ENCODE peak calls at places on chromosomes 2 and 18, in nine cellular contexts. One of them, this sample, is unnamed.

GRCh38 chr2:41939410-41939775 is 108.4 kb upstream of the PKDCC start:
- DNase-seq in Jurkat, Clone E6-1: no peak
- DNase-seq in dorsolateral prefrontal cortex: no peak
- DNase-seq in pancreas: no peak
- DNase-seq in activated naive CD8-positive, alpha-beta T cell treated with anti-CD3 and anti-CD28 coated beads, Interleukin-2, amount 50 U/mL, for 24 hours: no peak
- DNase-seq in brain pericyte: no peak
- DNase-seq in stimulated activated CD4-positive, alpha-beta T cell treated with anti-CD3 and anti-CD28 coated beads, Interleukin-1b, Interleukin-23, amount 100 ng/mL, for 24 hours: no peak
- DNase-seq in HTR-8/SVneo: no peak
- DNase-seq in neural crest cell: no peak
- DNase-seq in this sample: no peak

GRCh38 chr2:112784199-112785189 is at the start of gene IL1A:
- DNase-seq in Jurkat, Clone E6-1: no peak
- DNase-seq in dorsolateral prefrontal cortex: no peak
- DNase-seq in pancreas: no peak
- DNase-seq in activated naive CD8-positive, alpha-beta T cell treated with anti-CD3 and anti-CD28 coated beads, Interleukin-2, amount 50 U/mL, for 24 hours: no peak
- DNase-seq in brain pericyte: no peak
- DNase-seq in stimulated activated CD4-positive, alpha-beta T cell treated with anti-CD3 and anti-CD28 coated beads, Interleukin-1b, Interleukin-23, amount 100 ng/mL, for 24 hours: no peak
- DNase-seq in HTR-8/SVneo: no peak
- DNase-seq in neural crest cell: no peak
- DNase-seq in this sample: peak

GRCh38 chr2:72998234-72998651 is 73.3 kb downstream of the SFXN5 start:
- DNase-seq in Jurkat, Clone E6-1: no peak
- DNase-seq in dorsolateral prefrontal cortex: no peak
- DNase-seq in pancreas: no peak
- DNase-seq in activated naive CD8-positive, alpha-beta T cell treated with anti-CD3 and anti-CD28 coated beads, Interleukin-2, amount 50 U/mL, for 24 hours: no peak
- DNase-seq in brain pericyte: no peak
- DNase-seq in stimulated activated CD4-positive, alpha-beta T cell treated with anti-CD3 and anti-CD28 coated beads, Interleukin-1b, Interleukin-23, amount 100 ng/mL, for 24 hours: no peak
- DNase-seq in HTR-8/SVneo: no peak
- DNase-seq in neural crest cell: no peak
- DNase-seq in this sample: no peak

GRCh38 chr2:105796131-105796638 is 51.5 kb downstream of the NCK2 start:
- DNase-seq in Jurkat, Clone E6-1: peak
- DNase-seq in dorsolateral prefrontal cortex: no peak
- DNase-seq in pancreas: no peak
- DNase-seq in activated naive CD8-positive, alpha-beta T cell treated with anti-CD3 and anti-CD28 coated beads, Interleukin-2, amount 50 U/mL, for 24 hours: no peak
- DNase-seq in brain pericyte: no peak
- DNase-seq in stimulated activated CD4-positive, alpha-beta T cell treated with anti-CD3 and anti-CD28 coated beads, Interleukin-1b, Interleukin-23, amount 100 ng/mL, for 24 hours: no peak
- DNase-seq in HTR-8/SVneo: no peak
- DNase-seq in neural crest cell: no peak
- DNase-seq in this sample: no peak

GRCh38 chr2:170928036-170928823 is 823 bp upstream of the GORASP2 start:
- DNase-seq in Jurkat, Clone E6-1: no peak
- DNase-seq in dorsolateral prefrontal cortex: no peak
- DNase-seq in pancreas: peak
- DNase-seq in activated naive CD8-positive, alpha-beta T cell treated with anti-CD3 and anti-CD28 coated beads, Interleukin-2, amount 50 U/mL, for 24 hours: peak
- DNase-seq in brain pericyte: no peak
- DNase-seq in stimulated activated CD4-positive, alpha-beta T cell treated with anti-CD3 and anti-CD28 coated beads, Interleukin-1b, Interleukin-23, amount 100 ng/mL, for 24 hours: no peak
- DNase-seq in HTR-8/SVneo: peak
- DNase-seq in neural crest cell: no peak
- DNase-seq in this sample: no peak

GRCh38 chr18:35478520-35479435 is 19.0 kb downstream of the INO80C start:
- DNase-seq in Jurkat, Clone E6-1: no peak
- DNase-seq in dorsolateral prefrontal cortex: no peak
- DNase-seq in pancreas: no peak
- DNase-seq in activated naive CD8-positive, alpha-beta T cell treated with anti-CD3 and anti-CD28 coated beads, Interleukin-2, amount 50 U/mL, for 24 hours: peak
- DNase-seq in brain pericyte: peak
- DNase-seq in stimulated activated CD4-positive, alpha-beta T cell treated with anti-CD3 and anti-CD28 coated beads, Interleukin-1b, Interleukin-23, amount 100 ng/mL, for 24 hours: peak
- DNase-seq in HTR-8/SVneo: peak
- DNase-seq in neural crest cell: no peak
- DNase-seq in this sample: peak

GRCh38 chr2:40318931-40319330 is 133.0 kb downstream of the SLC8A1 start:
- DNase-seq in Jurkat, Clone E6-1: no peak
- DNase-seq in dorsolateral prefrontal cortex: no peak
- DNase-seq in pancreas: no peak
- DNase-seq in activated naive CD8-positive, alpha-beta T cell treated with anti-CD3 and anti-CD28 coated beads, Interleukin-2, amount 50 U/mL, for 24 hours: no peak
- DNase-seq in brain pericyte: no peak
- DNase-seq in stimulated activated CD4-positive, alpha-beta T cell treated with anti-CD3 and anti-CD28 coated beads, Interleukin-1b, Interleukin-23, amount 100 ng/mL, for 24 hours: no peak
- DNase-seq in HTR-8/SVneo: no peak
- DNase-seq in neural crest cell: no peak
- DNase-seq in this sample: no peak

GRCh38 chr2:143685439-143686078 is 556.3 kb downstream of the ARHGAP15 start:
- DNase-seq in Jurkat, Clone E6-1: no peak
- DNase-seq in dorsolateral prefrontal cortex: no peak
- DNase-seq in pancreas: no peak
- DNase-seq in activated naive CD8-positive, alpha-beta T cell treated with anti-CD3 and anti-CD28 coated beads, Interleukin-2, amount 50 U/mL, for 24 hours: no peak
- DNase-seq in brain pericyte: no peak
- DNase-seq in stimulated activated CD4-positive, alpha-beta T cell treated with anti-CD3 and anti-CD28 coated beads, Interleukin-1b, Interleukin-23, amount 100 ng/mL, for 24 hours: no peak
- DNase-seq in HTR-8/SVneo: no peak
- DNase-seq in neural crest cell: no peak
- DNase-seq in this sample: no peak

GRCh38 chr2:228318218-228318617 is 136.7 kb upstream of the SPHKAP start:
- DNase-seq in Jurkat, Clone E6-1: peak
- DNase-seq in dorsolateral prefrontal cortex: no peak
- DNase-seq in pancreas: peak
- DNase-seq in activated naive CD8-positive, alpha-beta T cell treated with anti-CD3 and anti-CD28 coated beads, Interleukin-2, amount 50 U/mL, for 24 hours: no peak
- DNase-seq in brain pericyte: no peak
- DNase-seq in stimulated activated CD4-positive, alpha-beta T cell treated with anti-CD3 and anti-CD28 coated beads, Interleukin-1b, Interleukin-23, amount 100 ng/mL, for 24 hours: no peak
- DNase-seq in HTR-8/SVneo: peak
- DNase-seq in neural crest cell: peak
- DNase-seq in this sample: no peak

GRCh38 chr2:127776122-127776780 is 34.7 kb downstream of the WDR33 start:
- DNase-seq in Jurkat, Clone E6-1: no peak
- DNase-seq in dorsolateral prefrontal cortex: no peak
- DNase-seq in pancreas: no peak
- DNase-seq in activated naive CD8-positive, alpha-beta T cell treated with anti-CD3 and anti-CD28 coated beads, Interleukin-2, amount 50 U/mL, for 24 hours: no peak
- DNase-seq in brain pericyte: no peak
- DNase-seq in stimulated activated CD4-positive, alpha-beta T cell treated with anti-CD3 and anti-CD28 coated beads, Interleukin-1b, Interleukin-23, amount 100 ng/mL, for 24 hours: no peak
- DNase-seq in HTR-8/SVneo: no peak
- DNase-seq in neural crest cell: no peak
- DNase-seq in this sample: peak

GRCh38 chr18:70243545-70243944 is 38.1 kb upstream of the RTTN start:
- DNase-seq in Jurkat, Clone E6-1: no peak
- DNase-seq in dorsolateral prefrontal cortex: no peak
- DNase-seq in pancreas: no peak
- DNase-seq in activated naive CD8-positive, alpha-beta T cell treated with anti-CD3 and anti-CD28 coated beads, Interleukin-2, amount 50 U/mL, for 24 hours: no peak
- DNase-seq in brain pericyte: no peak
- DNase-seq in stimulated activated CD4-positive, alpha-beta T cell treated with anti-CD3 and anti-CD28 coated beads, Interleukin-1b, Interleukin-23, amount 100 ng/mL, for 24 hours: no peak
- DNase-seq in HTR-8/SVneo: no peak
- DNase-seq in neural crest cell: no peak
- DNase-seq in this sample: no peak

GRCh38 chr2:108776475-108776874 is 10.1 kb upstream of the CCDC138 start:
- DNase-seq in Jurkat, Clone E6-1: no peak
- DNase-seq in dorsolateral prefrontal cortex: no peak
- DNase-seq in pancreas: no peak
- DNase-seq in activated naive CD8-positive, alpha-beta T cell treated with anti-CD3 and anti-CD28 coated beads, Interleukin-2, amount 50 U/mL, for 24 hours: no peak
- DNase-seq in brain pericyte: no peak
- DNase-seq in stimulated activated CD4-positive, alpha-beta T cell treated with anti-CD3 and anti-CD28 coated beads, Interleukin-1b, Interleukin-23, amount 100 ng/mL, for 24 hours: no peak
- DNase-seq in HTR-8/SVneo: no peak
- DNase-seq in neural crest cell: no peak
- DNase-seq in this sample: no peak

GRCh38 chr18:8450898-8451665 is 158.2 kb upstream of the RAB12 start:
- DNase-seq in Jurkat, Clone E6-1: no peak
- DNase-seq in dorsolateral prefrontal cortex: no peak
- DNase-seq in pancreas: no peak
- DNase-seq in activated naive CD8-positive, alpha-beta T cell treated with anti-CD3 and anti-CD28 coated beads, Interleukin-2, amount 50 U/mL, for 24 hours: no peak
- DNase-seq in brain pericyte: no peak
- DNase-seq in stimulated activated CD4-positive, alpha-beta T cell treated with anti-CD3 and anti-CD28 coated beads, Interleukin-1b, Interleukin-23, amount 100 ng/mL, for 24 hours: no peak
- DNase-seq in HTR-8/SVneo: no peak
- DNase-seq in neural crest cell: no peak
- DNase-seq in this sample: no peak

GRCh38 chr2:235866373-235866772 is 301.8 kb downstream of the GBX2 start:
- DNase-seq in Jurkat, Clone E6-1: peak
- DNase-seq in dorsolateral prefrontal cortex: no peak
- DNase-seq in pancreas: no peak
- DNase-seq in activated naive CD8-positive, alpha-beta T cell treated with anti-CD3 and anti-CD28 coated beads, Interleukin-2, amount 50 U/mL, for 24 hours: no peak
- DNase-seq in brain pericyte: no peak
- DNase-seq in stimulated activated CD4-positive, alpha-beta T cell treated with anti-CD3 and anti-CD28 coated beads, Interleukin-1b, Interleukin-23, amount 100 ng/mL, for 24 hours: no peak
- DNase-seq in HTR-8/SVneo: no peak
- DNase-seq in neural crest cell: no peak
- DNase-seq in this sample: no peak

GRCh38 chr2:231709636-231709980 is 1.3 kb downstream of the PTMA start:
- DNase-seq in Jurkat, Clone E6-1: no peak
- DNase-seq in dorsolateral prefrontal cortex: no peak
- DNase-seq in pancreas: peak
- DNase-seq in activated naive CD8-positive, alpha-beta T cell treated with anti-CD3 and anti-CD28 coated beads, Interleukin-2, amount 50 U/mL, for 24 hours: no peak
- DNase-seq in brain pericyte: no peak
- DNase-seq in stimulated activated CD4-positive, alpha-beta T cell treated with anti-CD3 and anti-CD28 coated beads, Interleukin-1b, Interleukin-23, amount 100 ng/mL, for 24 hours: no peak
- DNase-seq in HTR-8/SVneo: no peak
- DNase-seq in neural crest cell: no peak
- DNase-seq in this sample: no peak

GRCh38 chr2:9937258-9937657 is 14.2 kb upstream of the GRHL1 start:
- DNase-seq in Jurkat, Clone E6-1: no peak
- DNase-seq in dorsolateral prefrontal cortex: no peak
- DNase-seq in pancreas: no peak
- DNase-seq in activated naive CD8-positive, alpha-beta T cell treated with anti-CD3 and anti-CD28 coated beads, Interleukin-2, amount 50 U/mL, for 24 hours: no peak
- DNase-seq in brain pericyte: no peak
- DNase-seq in stimulated activated CD4-positive, alpha-beta T cell treated with anti-CD3 and anti-CD28 coated beads, Interleukin-1b, Interleukin-23, amount 100 ng/mL, for 24 hours: no peak
- DNase-seq in HTR-8/SVneo: no peak
- DNase-seq in neural crest cell: no peak
- DNase-seq in this sample: no peak

GRCh38 chr2:217392930-217393584 is 533.2 kb upstream of the TNP1 start:
- DNase-seq in Jurkat, Clone E6-1: no peak
- DNase-seq in dorsolateral prefrontal cortex: no peak
- DNase-seq in pancreas: no peak
- DNase-seq in activated naive CD8-positive, alpha-beta T cell treated with anti-CD3 and anti-CD28 coated beads, Interleukin-2, amount 50 U/mL, for 24 hours: no peak
- DNase-seq in brain pericyte: no peak
- DNase-seq in stimulated activated CD4-positive, alpha-beta T cell treated with anti-CD3 and anti-CD28 coated beads, Interleukin-1b, Interleukin-23, amount 100 ng/mL, for 24 hours: no peak
- DNase-seq in HTR-8/SVneo: no peak
- DNase-seq in neural crest cell: no peak
- DNase-seq in this sample: no peak

GRCh38 chr2:3289164-3289515 is 88.5 kb downstream of the EIPR1 start:
- DNase-seq in Jurkat, Clone E6-1: no peak
- DNase-seq in dorsolateral prefrontal cortex: no peak
- DNase-seq in pancreas: no peak
- DNase-seq in activated naive CD8-positive, alpha-beta T cell treated with anti-CD3 and anti-CD28 coated beads, Interleukin-2, amount 50 U/mL, for 24 hours: no peak
- DNase-seq in brain pericyte: no peak
- DNase-seq in stimulated activated CD4-positive, alpha-beta T cell treated with anti-CD3 and anti-CD28 coated beads, Interleukin-1b, Interleukin-23, amount 100 ng/mL, for 24 hours: no peak
- DNase-seq in HTR-8/SVneo: no peak
- DNase-seq in neural crest cell: no peak
- DNase-seq in this sample: no peak

GRCh38 chr2:238227587-238228032 is 12.2 kb downstream of the HES6 start:
- DNase-seq in Jurkat, Clone E6-1: no peak
- DNase-seq in dorsolateral prefrontal cortex: no peak
- DNase-seq in pancreas: no peak
- DNase-seq in activated naive CD8-positive, alpha-beta T cell treated with anti-CD3 and anti-CD28 coated beads, Interleukin-2, amount 50 U/mL, for 24 hours: no peak
- DNase-seq in brain pericyte: no peak
- DNase-seq in stimulated activated CD4-positive, alpha-beta T cell treated with anti-CD3 and anti-CD28 coated beads, Interleukin-1b, Interleukin-23, amount 100 ng/mL, for 24 hours: no peak
- DNase-seq in HTR-8/SVneo: no peak
- DNase-seq in neural crest cell: no peak
- DNase-seq in this sample: no peak

GRCh38 chr2:38269421-38269820 is 107.7 kb downstream of the ATL2 start:
- DNase-seq in Jurkat, Clone E6-1: no peak
- DNase-seq in dorsolateral prefrontal cortex: no peak
- DNase-seq in pancreas: no peak
- DNase-seq in activated naive CD8-positive, alpha-beta T cell treated with anti-CD3 and anti-CD28 coated beads, Interleukin-2, amount 50 U/mL, for 24 hours: no peak
- DNase-seq in brain pericyte: no peak
- DNase-seq in stimulated activated CD4-positive, alpha-beta T cell treated with anti-CD3 and anti-CD28 coated beads, Interleukin-1b, Interleukin-23, amount 100 ng/mL, for 24 hours: no peak
- DNase-seq in HTR-8/SVneo: no peak
- DNase-seq in neural crest cell: no peak
- DNase-seq in this sample: no peak

GRCh38 chr2:36329746-36330145 is 25.8 kb upstream of the CRIM1 start:
- DNase-seq in Jurkat, Clone E6-1: no peak
- DNase-seq in dorsolateral prefrontal cortex: no peak
- DNase-seq in pancreas: no peak
- DNase-seq in activated naive CD8-positive, alpha-beta T cell treated with anti-CD3 and anti-CD28 coated beads, Interleukin-2, amount 50 U/mL, for 24 hours: no peak
- DNase-seq in brain pericyte: no peak
- DNase-seq in stimulated activated CD4-positive, alpha-beta T cell treated with anti-CD3 and anti-CD28 coated beads, Interleukin-1b, Interleukin-23, amount 100 ng/mL, for 24 hours: no peak
- DNase-seq in HTR-8/SVneo: peak
- DNase-seq in neural crest cell: no peak
- DNase-seq in this sample: no peak

GRCh38 chr2:72150157-72150960 is 2.7 kb upstream of the CYP26B1 start:
- DNase-seq in Jurkat, Clone E6-1: peak
- DNase-seq in dorsolateral prefrontal cortex: peak
- DNase-seq in pancreas: peak
- DNase-seq in activated naive CD8-positive, alpha-beta T cell treated with anti-CD3 and anti-CD28 coated beads, Interleukin-2, amount 50 U/mL, for 24 hours: peak
- DNase-seq in brain pericyte: peak
- DNase-seq in stimulated activated CD4-positive, alpha-beta T cell treated with anti-CD3 and anti-CD28 coated beads, Interleukin-1b, Interleukin-23, amount 100 ng/mL, for 24 hours: peak
- DNase-seq in HTR-8/SVneo: peak
- DNase-seq in neural crest cell: peak
- DNase-seq in this sample: peak

GRCh38 chr2:144642106-144642505 is 122.2 kb upstream of the ZEB2 start:
- DNase-seq in Jurkat, Clone E6-1: no peak
- DNase-seq in dorsolateral prefrontal cortex: no peak
- DNase-seq in pancreas: no peak
- DNase-seq in activated naive CD8-positive, alpha-beta T cell treated with anti-CD3 and anti-CD28 coated beads, Interleukin-2, amount 50 U/mL, for 24 hours: no peak
- DNase-seq in brain pericyte: no peak
- DNase-seq in stimulated activated CD4-positive, alpha-beta T cell treated with anti-CD3 and anti-CD28 coated beads, Interleukin-1b, Interleukin-23, amount 100 ng/mL, for 24 hours: no peak
- DNase-seq in HTR-8/SVneo: no peak
- DNase-seq in neural crest cell: no peak
- DNase-seq in this sample: no peak

GRCh38 chr2:133936601-133937000 is 317.3 kb upstream of the MGAT5 start:
- DNase-seq in Jurkat, Clone E6-1: no peak
- DNase-seq in dorsolateral prefrontal cortex: no peak
- DNase-seq in pancreas: no peak
- DNase-seq in activated naive CD8-positive, alpha-beta T cell treated with anti-CD3 and anti-CD28 coated beads, Interleukin-2, amount 50 U/mL, for 24 hours: no peak
- DNase-seq in brain pericyte: no peak
- DNase-seq in stimulated activated CD4-positive, alpha-beta T cell treated with anti-CD3 and anti-CD28 coated beads, Interleukin-1b, Interleukin-23, amount 100 ng/mL, for 24 hours: no peak
- DNase-seq in HTR-8/SVneo: no peak
- DNase-seq in neural crest cell: no peak
- DNase-seq in this sample: no peak

GRCh38 chr2:240792658-240793312 is 27.2 kb downstream of the KIF1A start:
- DNase-seq in Jurkat, Clone E6-1: no peak
- DNase-seq in dorsolateral prefrontal cortex: peak
- DNase-seq in pancreas: no peak
- DNase-seq in activated naive CD8-positive, alpha-beta T cell treated with anti-CD3 and anti-CD28 coated beads, Interleukin-2, amount 50 U/mL, for 24 hours: no peak
- DNase-seq in brain pericyte: no peak
- DNase-seq in stimulated activated CD4-positive, alpha-beta T cell treated with anti-CD3 and anti-CD28 coated beads, Interleukin-1b, Interleukin-23, amount 100 ng/mL, for 24 hours: no peak
- DNase-seq in HTR-8/SVneo: no peak
- DNase-seq in neural crest cell: no peak
- DNase-seq in this sample: no peak

GRCh38 chr2:74333175-74333574 is 10.0 kb downstream of the SLC4A5 start:
- DNase-seq in Jurkat, Clone E6-1: peak
- DNase-seq in dorsolateral prefrontal cortex: no peak
- DNase-seq in pancreas: no peak
- DNase-seq in activated naive CD8-positive, alpha-beta T cell treated with anti-CD3 and anti-CD28 coated beads, Interleukin-2, amount 50 U/mL, for 24 hours: peak
- DNase-seq in brain pericyte: no peak
- DNase-seq in stimulated activated CD4-positive, alpha-beta T cell treated with anti-CD3 and anti-CD28 coated beads, Interleukin-1b, Interleukin-23, amount 100 ng/mL, for 24 hours: no peak
- DNase-seq in HTR-8/SVneo: peak
- DNase-seq in neural crest cell: no peak
- DNase-seq in this sample: peak

GRCh38 chr18:14976736-14977430 is 228.9 kb downstream of the ANKRD30B start:
- DNase-seq in Jurkat, Clone E6-1: no peak
- DNase-seq in dorsolateral prefrontal cortex: no peak
- DNase-seq in pancreas: no peak
- DNase-seq in activated naive CD8-positive, alpha-beta T cell treated with anti-CD3 and anti-CD28 coated beads, Interleukin-2, amount 50 U/mL, for 24 hours: no peak
- DNase-seq in brain pericyte: no peak
- DNase-seq in stimulated activated CD4-positive, alpha-beta T cell treated with anti-CD3 and anti-CD28 coated beads, Interleukin-1b, Interleukin-23, amount 100 ng/mL, for 24 hours: no peak
- DNase-seq in HTR-8/SVneo: peak
- DNase-seq in neural crest cell: no peak
- DNase-seq in this sample: no peak

GRCh38 chr18:32769242-32770180 is 3.3 kb downstream of the KLHL14 start:
- DNase-seq in Jurkat, Clone E6-1: no peak
- DNase-seq in dorsolateral prefrontal cortex: no peak
- DNase-seq in pancreas: no peak
- DNase-seq in activated naive CD8-positive, alpha-beta T cell treated with anti-CD3 and anti-CD28 coated beads, Interleukin-2, amount 50 U/mL, for 24 hours: peak
- DNase-seq in brain pericyte: no peak
- DNase-seq in stimulated activated CD4-positive, alpha-beta T cell treated with anti-CD3 and anti-CD28 coated beads, Interleukin-1b, Interleukin-23, amount 100 ng/mL, for 24 hours: no peak
- DNase-seq in HTR-8/SVneo: no peak
- DNase-seq in neural crest cell: peak
- DNase-seq in this sample: no peak

GRCh38 chr2:157627594-157628281 is 926 bp downstream of the ACVR1C start:
- DNase-seq in Jurkat, Clone E6-1: no peak
- DNase-seq in dorsolateral prefrontal cortex: no peak
- DNase-seq in pancreas: peak
- DNase-seq in activated naive CD8-positive, alpha-beta T cell treated with anti-CD3 and anti-CD28 coated beads, Interleukin-2, amount 50 U/mL, for 24 hours: peak
- DNase-seq in brain pericyte: no peak
- DNase-seq in stimulated activated CD4-positive, alpha-beta T cell treated with anti-CD3 and anti-CD28 coated beads, Interleukin-1b, Interleukin-23, amount 100 ng/mL, for 24 hours: peak
- DNase-seq in HTR-8/SVneo: no peak
- DNase-seq in neural crest cell: no peak
- DNase-seq in this sample: peak

GRCh38 chr2:48175254-48175653 is 269.0 kb upstream of the FBXO11 start:
- DNase-seq in Jurkat, Clone E6-1: no peak
- DNase-seq in dorsolateral prefrontal cortex: no peak
- DNase-seq in pancreas: no peak
- DNase-seq in activated naive CD8-positive, alpha-beta T cell treated with anti-CD3 and anti-CD28 coated beads, Interleukin-2, amount 50 U/mL, for 24 hours: no peak
- DNase-seq in brain pericyte: no peak
- DNase-seq in stimulated activated CD4-positive, alpha-beta T cell treated with anti-CD3 and anti-CD28 coated beads, Interleukin-1b, Interleukin-23, amount 100 ng/mL, for 24 hours: no peak
- DNase-seq in HTR-8/SVneo: peak
- DNase-seq in neural crest cell: no peak
- DNase-seq in this sample: no peak

GRCh38 chr2:71892896-71893295 is 254.8 kb downstream of the CYP26B1 start:
- DNase-seq in Jurkat, Clone E6-1: no peak
- DNase-seq in dorsolateral prefrontal cortex: no peak
- DNase-seq in pancreas: no peak
- DNase-seq in activated naive CD8-positive, alpha-beta T cell treated with anti-CD3 and anti-CD28 coated beads, Interleukin-2, amount 50 U/mL, for 24 hours: no peak
- DNase-seq in brain pericyte: no peak
- DNase-seq in stimulated activated CD4-positive, alpha-beta T cell treated with anti-CD3 and anti-CD28 coated beads, Interleukin-1b, Interleukin-23, amount 100 ng/mL, for 24 hours: no peak
- DNase-seq in HTR-8/SVneo: no peak
- DNase-seq in neural crest cell: no peak
- DNase-seq in this sample: no peak